ENCODE peak calls at places on chromosomes 11 and 22, in six cellular contexts. B, T, K, Q, I and W are unnamed samples.

GRCh38 chr22:29344137-29344536 is 28.6 kb upstream of the RASL10A start:
- DNase-seq in T (peak; percentile 98), Q (peak; percentile 87), I (peak; percentile 47), B (no peak), K (no peak), W (peak; percentile 97)

GRCh38 chr11:122703541-122704272 is 48.2 kb downstream of the UBASH3B start:
- DNase-seq in Q (no peak), K (no peak), I (no peak), T (no peak), B (no peak), W (no peak)

GRCh38 chr11:128726464-128727139 is 32.7 kb downstream of the FLI1 start:
- DNase-seq in B (peak; percentile 36), I (no peak), Q (no peak), T (no peak), K (peak; percentile 71), W (no peak)

GRCh38 chr11:1199689-1200610 is 22.9 kb upstream of the MUC5B start:
- DNase-seq in K (peak; percentile 17), B (no peak), T (no peak), Q (no peak), I (no peak), W (no peak)

GRCh38 chr11:125085301-125086081 is 22.4 kb downstream of the SLC37A2 start:
- DNase-seq in Q (no peak), B (no peak), I (no peak), T (no peak), K (no peak), W (no peak)

GRCh38 chr11:102144357-102145342 is 34.4 kb downstream of the YAP1 start:
- DNase-seq in K (no peak), T (peak; percentile 7), B (no peak), I (no peak), Q (peak; percentile 60), W (no peak)

GRCh38 chr22:41000941-41001721 is 50.0 kb downstream of the RBX1 start:
- DNase-seq in Q (no peak), K (no peak), B (no peak), T (no peak), I (no peak), W (no peak)

GRCh38 chr11:2537896-2538855 is 93.4 kb downstream of the KCNQ1 start:
- DNase-seq in T (no peak), I (no peak), K (peak; percentile 13), B (no peak), Q (no peak), W (no peak)

GRCh38 chr22:41682033-41682807 is 6.4 kb downstream of the SNU13 start:
- DNase-seq in T (peak; percentile 85), B (peak; percentile 82), K (peak; percentile 90), Q (peak; percentile 93), I (peak; percentile 76), W (peak; percentile 80)

GRCh38 chr22:40485813-40486610 is 115.6 kb downstream of the SGSM3 start:
- DNase-seq in I (no peak), T (no peak), B (no peak), K (no peak), Q (peak; percentile 44), W (peak; percentile 79)

GRCh38 chr22:50200333-50201190 is at the start of gene SELENOO:
- DNase-seq in Q (peak; percentile 86), I (peak; percentile 88), T (peak; percentile 77), B (peak; percentile 82), K (peak; percentile 94), W (peak; percentile 67)

GRCh38 chr11:2202071-2202899 is 30.7 kb upstream of the TH start:
- DNase-seq in I (peak; percentile 11), Q (no peak), T (no peak), K (no peak), B (no peak), W (no peak)

GRCh38 chr11:57566035-57566504 is 1.4 kb downstream of the UBE2L6 start:
- DNase-seq in I (peak; percentile 43), B (no peak), Q (peak; percentile 44), T (peak; percentile 13), K (peak; percentile 57), W (peak; percentile 35)

GRCh38 chr22:46734830-46735453 is 3.1 kb downstream of the CERK start:
- DNase-seq in T (no peak), I (no peak), Q (no peak), B (peak; percentile 77), K (peak; percentile 54), W (no peak)

GRCh38 chr11:66956689-66957290 is 1.4 kb downstream of the PC start:
- DNase-seq in T (peak; percentile 50), B (no peak), Q (peak; percentile 60), I (no peak), K (no peak), W (peak; percentile 90)

GRCh38 chr11:29809121-29809520 is 207.7 kb downstream of the KCNA4 start:
- DNase-seq in I (no peak), K (no peak), T (no peak), Q (peak; percentile 58), B (no peak), W (no peak)